ENCODE peak calls at places on chromosome 17, in five cellular contexts. X is mammary epithelial cell, N is astrocyte, M is OCI-LY7, J is GM23248. E is an unnamed sample. For H3K4me1, the result is how much of the 10 kb centered on the place peaks cover.

GRCh38 chr17:82333279-82334171 is at the start of gene SECTM1:
- DNase-seq in X (no peak), N (no peak), M (no peak), J (peak), E (peak)

GRCh38 chr17:1082579-1082978 is 85.7 kb downstream of the TIMM22 start:
- DNase-seq in X (no peak), N (peak), M (no peak), J (peak), E (no peak)

GRCh38 chr17:52995127-52995526 is 827.6 kb upstream of the KIF2B start:
- DNase-seq in X (no peak), N (no peak), M (no peak), J (no peak), E (no peak)

GRCh38 chr17:52145496-52145895 is 13.0 kb downstream of the CA10 start:
- DNase-seq in X (peak), N (peak), M (no peak), J (no peak), E (no peak)

GRCh38 chr17:69773081-69773480 is 301.9 kb upstream of the KCNJ16 start:
- DNase-seq in X (peak), N (peak), M (no peak), J (no peak), E (no peak)

GRCh38 chr17:65914784-65915342 is 277.1 kb downstream of the CEP112 start:
- DNase-seq in X (peak), N (peak), M (peak), J (no peak), E (no peak)

GRCh38 chr17:47704116-47704515 is 10.2 kb downstream of the TBKBP1 start:
- DNase-seq in X (no peak), N (no peak), M (peak), J (no peak), E (no peak)

GRCh38 chr17:29594441-29595090 is 1.6 kb downstream of the ANKRD13B start:
- DNase-seq in X (no peak), N (no peak), M (no peak), J (no peak), E (no peak)

GRCh38 chr17:36722121-36722902 is 120.9 kb downstream of the MRM1 start:
- DNase-seq in X (no peak), N (peak), M (no peak), J (peak), E (peak)
- H2AFZ ChIP-seq in X (peak), N (peak), M (no peak), J (peak), E (peak)

DNA sequence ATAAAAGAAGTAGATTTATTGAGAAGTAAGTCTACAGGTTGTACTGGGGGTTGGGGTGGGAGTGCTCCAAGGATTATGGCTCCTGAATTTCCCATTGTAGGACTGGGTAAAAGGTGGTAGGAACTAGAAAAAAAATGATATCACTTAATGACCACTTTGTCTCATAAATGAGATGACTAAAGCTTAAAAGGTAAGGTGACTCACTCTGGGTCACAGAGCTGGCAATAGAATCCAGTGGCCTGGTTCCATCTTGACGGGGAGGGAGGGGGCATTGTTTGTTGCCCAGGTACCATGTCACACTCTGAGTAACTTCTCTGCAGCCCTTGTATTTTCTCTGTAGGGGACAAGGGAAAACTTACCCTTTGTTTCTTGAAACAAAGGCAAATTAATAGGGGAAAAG is 126.1 kb downstream of the PITPNC1 start:
- DNase-seq in X (peak), N (no peak), M (no peak), J (peak), E (no peak)
- H3K4me1 ChIP-seq in X (under half), N (under half), M (under half), J (under half), E (under half)

GRCh38 chr17:41111151-41111885 is 6.1 kb downstream of the KRTAP4-9 start:
- DNase-seq in X (no peak), N (no peak), M (no peak), J (no peak), E (no peak)
- H2AFZ ChIP-seq in X (no peak), N (no peak), M (no peak), J (no peak), E (no peak)

DNA sequence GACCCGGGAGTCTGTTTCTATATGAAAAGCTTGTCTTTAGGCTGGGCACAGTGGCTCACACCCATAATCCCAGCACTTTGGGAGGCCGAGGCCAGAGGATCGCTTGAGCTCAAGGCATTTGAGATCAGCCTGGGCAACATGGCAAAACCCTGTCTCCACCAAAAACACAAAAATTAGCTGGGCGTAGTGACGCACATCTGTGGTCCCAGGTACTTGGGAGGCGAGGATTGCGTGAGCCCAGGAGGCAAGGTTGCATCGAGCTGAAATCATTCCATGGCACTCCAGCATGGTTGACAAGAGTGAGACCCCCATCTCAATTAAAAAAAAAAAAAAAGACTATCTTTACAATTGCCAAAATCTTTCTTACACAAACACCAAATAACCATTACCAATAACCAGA is 22.7 kb upstream of the RFFL start:
- DNase-seq in X (no peak), N (no peak), M (no peak), J (no peak), E (no peak)
- H3K4me1 ChIP-seq in X (half or more), N (under half), M (under half), J (under half), E (under half)

GRCh38 chr17:43531955-43532354 is 14.2 kb downstream of the ETV4 start:
- DNase-seq in X (no peak), N (no peak), M (no peak), J (no peak), E (no peak)

GRCh38 chr17:43534909-43535308 is 11.2 kb downstream of the ETV4 start:
- DNase-seq in X (no peak), N (no peak), M (no peak), J (no peak), E (no peak)

GRCh38 chr17:43532581-43532980 is 13.6 kb downstream of the ETV4 start:
- DNase-seq in X (no peak), N (no peak), M (no peak), J (no peak), E (no peak)

GRCh38 chr17:43533699-43534098 is 12.4 kb downstream of the ETV4 start:
- DNase-seq in X (no peak), N (no peak), M (no peak), J (no peak), E (no peak)

GRCh38 chr17:43536236-43537088 is 9.7 kb downstream of the ETV4 start:
- DNase-seq in X (peak), N (peak), M (peak), J (peak), E (no peak)
- H2AFZ ChIP-seq in X (peak), N (no peak), M (no peak), J (peak), E (no peak)

GRCh38 chr17:39670746-39671145 is 2.5 kb downstream of the PNMT start:
- DNase-seq in X (no peak), N (no peak), M (no peak), J (no peak), E (no peak)
- H3K4me1 ChIP-seq in X (under half), N (under half), M (under half), J (under half), E (under half)

DNA sequence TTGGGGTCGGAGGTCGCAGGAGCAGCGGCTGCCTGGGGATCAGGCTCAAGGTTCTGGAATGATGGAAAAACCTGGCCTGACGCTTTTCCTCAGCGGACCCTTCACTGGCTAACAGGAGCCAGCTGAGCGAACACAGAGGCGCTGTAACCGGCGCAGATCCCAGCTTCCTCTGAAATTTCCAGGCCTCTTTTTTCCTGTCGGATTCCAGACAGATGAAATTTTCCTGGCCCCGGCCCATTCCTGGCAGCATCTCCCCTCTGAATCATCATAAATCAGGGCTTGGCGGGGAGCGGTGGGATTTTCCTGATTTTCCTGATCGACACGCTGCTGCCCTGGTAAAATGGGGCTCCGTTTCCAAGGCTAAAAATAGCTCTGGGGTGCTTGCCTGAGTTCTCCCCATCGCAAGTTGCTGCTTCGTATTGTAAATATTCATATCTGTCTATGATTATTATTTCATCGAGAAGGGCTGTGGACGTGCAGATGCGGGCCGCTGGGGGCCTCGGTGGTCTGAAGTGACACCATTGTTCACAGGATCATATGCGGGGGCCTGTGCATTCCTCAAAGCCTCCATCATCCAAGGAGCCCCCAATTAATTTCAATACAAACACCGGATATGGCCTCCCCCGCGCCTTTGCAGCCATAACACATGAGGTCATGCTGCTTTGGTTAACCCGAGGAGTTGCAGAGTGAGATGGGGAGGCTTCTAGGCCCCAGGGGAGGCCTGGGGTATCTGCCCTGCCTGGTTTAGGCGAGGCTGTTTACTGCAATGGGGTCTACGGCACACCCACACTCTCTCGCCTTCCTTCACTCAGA is 45.8 kb upstream of the ETV4 start:
- DNase-seq in X (peak), N (peak), M (no peak), J (peak), E (peak)
- H2AFZ ChIP-seq in X (peak), N (peak), M (no peak), J (peak), E (no peak)

GRCh38 chr17:57928898-57929297 is 26.3 kb downstream of the CUEDC1 start:
- DNase-seq in X (no peak), N (no peak), M (no peak), J (no peak), E (no peak)

GRCh38 chr17:57927048-57927723 is 28.0 kb downstream of the CUEDC1 start:
- DNase-seq in X (peak), N (peak), M (no peak), J (peak), E (no peak)

GRCh38 chr17:57930239-57930638 is 25.0 kb downstream of the CUEDC1 start:
- DNase-seq in X (no peak), N (no peak), M (no peak), J (no peak), E (no peak)

GRCh38 chr17:57931488-57932137 is 23.6 kb downstream of the CUEDC1 start:
- DNase-seq in X (no peak), N (no peak), M (no peak), J (no peak), E (no peak)

DNA sequence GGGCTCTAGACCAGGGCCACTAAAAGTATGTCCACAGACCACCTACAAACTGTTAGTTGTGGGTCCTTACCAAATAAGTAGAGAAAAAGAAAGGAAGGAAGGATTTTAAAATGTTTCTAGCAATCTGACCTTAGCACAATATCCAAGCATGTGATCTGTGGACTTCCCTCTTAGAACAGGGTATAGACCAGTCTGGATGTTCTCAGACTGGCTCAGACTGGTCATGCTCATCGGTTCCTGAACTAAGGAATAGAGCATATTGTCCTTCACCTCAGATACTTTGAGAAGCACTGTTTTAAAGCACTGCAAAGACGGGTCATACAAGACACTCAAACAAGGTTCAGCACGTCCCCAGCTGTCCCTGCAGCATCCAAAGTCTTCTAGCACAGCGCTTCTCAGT is 25.8 kb downstream of the CUEDC1 start:
- DNase-seq in X (no peak), N (no peak), M (no peak), J (no peak), E (no peak)
- H3K4me1 ChIP-seq in X (under half), N (under half), M (under half), J (under half), E (under half)

DNA sequence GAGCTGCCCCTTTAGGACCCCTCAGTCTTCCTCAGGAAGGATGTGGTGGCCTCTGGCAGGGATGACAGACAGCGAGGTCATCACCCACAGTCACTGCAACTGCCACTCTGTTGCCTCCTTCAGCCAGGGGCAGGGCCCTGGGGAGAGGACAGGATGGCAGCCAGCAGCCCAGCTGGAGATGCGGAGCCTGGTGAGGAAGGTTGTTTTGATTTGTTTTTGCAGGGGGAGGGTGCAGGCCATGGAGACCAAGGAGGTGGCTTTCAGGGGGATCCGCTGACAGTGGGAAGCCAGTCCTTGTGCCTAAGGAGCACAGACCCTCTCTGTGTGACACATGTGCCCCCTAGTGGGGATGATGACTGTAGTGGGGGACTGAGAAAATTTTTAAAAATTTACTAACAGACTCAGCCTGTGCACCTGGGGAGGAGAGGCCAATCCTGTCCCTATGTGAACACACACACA is 7.4 kb downstream of the PRCD start:
- DNase-seq in X (no peak), N (no peak), M (peak), J (peak), E (peak)
- H2AFZ ChIP-seq in X (no peak), N (no peak), M (no peak), J (no peak), E (no peak)